ENCODE peak calls at places on chromosomes 3 and 15, in seven cellular contexts. W is IMR-90, E is mesendoderm, H is mesenchymal stem cell, B is H1, X is H9, D is trophoblast cell. Q is an unnamed sample.

GRCh38 chr3:158395421-158395820 is 175.6 kb upstream of the MLF1 start:
- DNase-seq in W (no peak), E (no peak), H (no peak), B (no peak), X (no peak), D (no peak), Q (no peak)

GRCh38 chr3:90091557-90091956 is 984.1 kb downstream of the EPHA3 start:
- DNase-seq in W (peak), E (peak), H (peak), B (no peak), X (peak), D (peak), Q (no peak)

GRCh38 chr3:154954750-154955149 is 125.4 kb upstream of the MME start:
- DNase-seq in W (peak), E (peak), H (peak), B (no peak), X (no peak), D (peak), Q (no peak)

GRCh38 chr3:181052256-181052655 is 62.7 kb upstream of the DNAJC19 start:
- DNase-seq in W (no peak), E (peak), H (peak), B (no peak), X (no peak), D (no peak), Q (no peak)

GRCh38 chr3:37957185-37957936 is 33.2 kb upstream of the VILL start:
- DNase-seq in W (no peak), E (no peak), H (no peak), B (no peak), X (no peak), D (no peak), Q (no peak)

GRCh38 chr3:16362781-16363180 is 97.8 kb downstream of the OXNAD1 start:
- DNase-seq in W (peak), E (peak), H (no peak), B (no peak), X (no peak), D (no peak), Q (no peak)

GRCh38 chr3:172177046-172177445 is 137.7 kb downstream of the FNDC3B start:
- DNase-seq in W (peak), E (no peak), H (no peak), B (no peak), X (no peak), D (no peak), Q (no peak)

GRCh38 chr15:61115241-61115640 is 113.9 kb downstream of the RORA start:
- DNase-seq in W (peak), E (no peak), H (no peak), B (no peak), X (no peak), D (no peak), Q (no peak)

GRCh38 chr3:149151843-149152242 is 22.4 kb downstream of the HPS3 start:
- DNase-seq in W (peak), E (peak), H (peak), B (no peak), X (no peak), D (no peak), Q (no peak)

GRCh38 chr3:67601919-67602608 is 52.3 kb downstream of the SUCLG2 start:
- DNase-seq in W (no peak), E (no peak), H (peak), B (no peak), X (no peak), D (no peak), Q (no peak)

GRCh38 chr3:52892290-52892624 is 5.1 kb downstream of the STIMATE start:
- DNase-seq in W (no peak), E (no peak), H (no peak), B (no peak), X (no peak), D (no peak), Q (no peak)

GRCh38 chr15:60477991-60478632 is 830 bp downstream of the ICE2 start:
- DNase-seq in W (peak), E (peak), H (peak), B (no peak), X (no peak), D (peak), Q (no peak)

GRCh38 chr3:159616234-159616825 is 372.3 kb upstream of the IL12A start:
- DNase-seq in W (peak), E (peak), H (peak), B (peak), X (peak), D (peak), Q (no peak)

GRCh38 chr3:72393455-72393854 is 454.8 kb downstream of the SHQ1 start:
- DNase-seq in W (no peak), E (no peak), H (no peak), B (no peak), X (no peak), D (peak), Q (no peak)

GRCh38 chr3:124611520-124611919 is 118.7 kb upstream of the UMPS start:
- DNase-seq in W (no peak), E (no peak), H (no peak), B (no peak), X (no peak), D (no peak), Q (no peak)

GRCh38 chr3:138625707-138626365 is 17.3 kb downstream of the FAIM start:
- DNase-seq in W (peak), E (no peak), H (no peak), B (no peak), X (no peak), D (peak), Q (no peak)

GRCh38 chr3:53680026-53680425 is 166.2 kb downstream of the CHDH start:
- DNase-seq in W (peak), E (peak), H (peak), B (no peak), X (no peak), D (no peak), Q (no peak)

GRCh38 chr3:15206662-15207576 is 873 bp downstream of the CAPN7 start:
- DNase-seq in W (peak), E (peak), H (peak), B (no peak), X (peak), D (peak), Q (peak)

GRCh38 chr15:39628131-39628482 is 47.2 kb downstream of the THBS1 start:
- DNase-seq in W (no peak), E (peak), H (no peak), B (no peak), X (no peak), D (peak), Q (no peak)

GRCh38 chr15:82139823-82140268 is 94.0 kb upstream of the MEX3B start:
- DNase-seq in W (peak), E (peak), H (peak), B (no peak), X (no peak), D (peak), Q (peak)

GRCh38 chr3:195238626-195239118 is 32.3 kb downstream of the XXYLT1 start:
- DNase-seq in W (peak), E (no peak), H (peak), B (no peak), X (peak), D (no peak), Q (no peak)

GRCh38 chr3:22609139-22609538 is 594.0 kb upstream of the UBE2E2 start:
- DNase-seq in W (no peak), E (no peak), H (no peak), B (no peak), X (no peak), D (no peak), Q (no peak)

GRCh38 chr3:20182206-20182605 is 3.8 kb downstream of the SGO1 start:
- DNase-seq in W (no peak), E (peak), H (no peak), B (no peak), X (no peak), D (no peak), Q (no peak)
- H2BK120ac ChIP-seq in W (no peak), E (no peak), H (no peak), B (no peak), X (no peak), D (no peak), Q (no peak)

GRCh38 chr3:71107926-71108325 is 475.6 kb downstream of the FOXP1 start:
- DNase-seq in W (peak), E (no peak), H (no peak), B (no peak), X (no peak), D (no peak), Q (no peak)
- H2BK120ac ChIP-seq in W (peak), E (no peak), H (no peak), B (no peak), X (no peak), D (no peak), Q (no peak)

DNA sequence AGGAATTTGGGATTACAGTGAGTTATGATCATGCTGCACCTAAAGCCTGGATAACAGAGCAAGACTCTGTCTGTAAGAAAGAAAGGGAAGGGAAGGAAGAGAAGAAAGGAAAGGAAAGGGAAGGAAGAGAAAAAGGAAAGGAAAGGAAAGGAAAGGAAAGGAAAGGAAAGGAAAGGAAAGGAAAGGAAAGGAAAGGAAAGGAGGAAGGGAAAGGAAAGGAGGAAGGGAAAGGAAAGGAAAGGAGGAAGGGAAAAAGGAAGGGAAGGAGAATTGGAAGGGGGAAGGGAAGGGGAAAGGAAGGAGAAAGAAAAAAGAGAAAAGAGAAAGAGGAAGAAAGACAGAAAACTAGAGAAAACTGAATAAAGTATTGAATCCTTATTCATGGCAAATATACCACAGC is 359.8 kb downstream of the ULK4 start:
- DNase-seq in W (no peak), E (no peak), H (no peak), B (no peak), X (no peak), D (no peak), Q (no peak)
- H2BK120ac ChIP-seq in W (no peak), E (no peak), H (no peak), B (no peak), X (no peak), D (no peak), Q (no peak)

DNA sequence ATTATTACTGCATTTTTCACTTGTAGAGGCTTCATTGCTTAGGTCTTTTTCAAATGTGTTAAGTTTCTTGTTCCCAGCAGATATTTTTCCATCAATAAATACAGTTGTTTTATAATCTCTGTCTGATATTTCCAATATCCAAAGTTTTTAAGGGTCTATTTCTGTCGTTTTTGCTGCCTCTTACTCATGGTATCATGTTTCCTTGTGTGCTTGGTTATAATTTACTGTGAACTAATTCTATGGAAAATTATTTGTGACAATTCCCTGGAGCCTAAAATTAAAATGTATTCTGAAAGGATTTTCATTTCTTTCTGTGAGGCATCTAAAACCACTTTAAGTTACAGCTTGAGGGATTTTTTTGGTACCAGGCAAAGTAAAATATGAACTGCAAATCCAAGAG is 17.5 kb downstream of the TBC1D5 start:
- DNase-seq in W (no peak), E (no peak), H (no peak), B (no peak), X (no peak), D (no peak), Q (no peak)
- H2BK120ac ChIP-seq in W (no peak), E (no peak), H (no peak), B (no peak), X (no peak), D (no peak), Q (no peak)

GRCh38 chr15:68808770-68809169 is 11.9 kb downstream of the ANP32A start:
- DNase-seq in W (no peak), E (no peak), H (no peak), B (peak), X (no peak), D (no peak), Q (no peak)

GRCh38 chr15:68812069-68812468 is 8.6 kb downstream of the ANP32A start:
- DNase-seq in W (no peak), E (no peak), H (no peak), B (peak), X (no peak), D (no peak), Q (no peak)

GRCh38 chr15:68808091-68808490 is 12.6 kb downstream of the ANP32A start:
- DNase-seq in W (no peak), E (no peak), H (no peak), B (peak), X (no peak), D (no peak), Q (no peak)

GRCh38 chr15:68807249-68807648 is 13.4 kb downstream of the ANP32A start:
- DNase-seq in W (no peak), E (no peak), H (no peak), B (peak), X (no peak), D (no peak), Q (no peak)

GRCh38 chr15:68809517-68809916 is 11.2 kb downstream of the ANP32A start:
- DNase-seq in W (no peak), E (no peak), H (no peak), B (no peak), X (no peak), D (no peak), Q (no peak)
- H2BK120ac ChIP-seq in W (no peak), E (no peak), H (no peak), B (no peak), X (no peak), D (no peak), Q (no peak)

GRCh38 chr15:76776480-76776879 is 128.7 kb downstream of the SCAPER start:
- DNase-seq in W (no peak), E (no peak), H (no peak), B (no peak), X (no peak), D (no peak), Q (no peak)
- H2BK120ac ChIP-seq in W (no peak), E (no peak), H (no peak), B (no peak), X (no peak), D (no peak), Q (no peak)

GRCh38 chr15:92892201-92892555 is 7.9 kb upstream of the CHD2 start:
- DNase-seq in W (no peak), E (no peak), H (no peak), B (no peak), X (no peak), D (no peak), Q (no peak)
- H2BK120ac ChIP-seq in W (no peak), E (no peak), H (no peak), B (no peak), X (no peak), D (no peak), Q (no peak)

GRCh38 chr3:101611023-101611422 is 37.0 kb downstream of the PCNP start:
- DNase-seq in W (no peak), E (no peak), H (no peak), B (peak), X (no peak), D (no peak), Q (no peak)
- H2BK120ac ChIP-seq in W (no peak), E (no peak), H (no peak), B (no peak), X (no peak), D (no peak), Q (no peak)

GRCh38 chr3:185149591-185149990 is 3.3 kb downstream of the C3orf70 start:
- DNase-seq in W (no peak), E (no peak), H (no peak), B (no peak), X (no peak), D (no peak), Q (no peak)
- H2BK120ac ChIP-seq in W (no peak), E (no peak), H (no peak), B (no peak), X (no peak), D (no peak), Q (no peak)

GRCh38 chr15:48647963-48648362 is 2.5 kb upstream of the FBN1 start:
- DNase-seq in W (peak), E (peak), H (peak), B (no peak), X (peak), D (peak), Q (no peak)
- H2BK120ac ChIP-seq in W (peak), E (no peak), H (no peak), B (no peak), X (no peak), D (no peak), Q (no peak)

Q was measured in neuronal stem cell.